ENCODE peak calls at places on chromosomes 4 and X, in nine cellular contexts. C is cardiac fibroblast; A is T-helper 17 cell; J is T-helper 1 cell; G is stimulated activated naive CD8-positive, alpha-beta T cell treated with anti-CD3 and anti-CD28 coated beads, Interleukin-15, Interleukin-2, amounts not matched to agents 100 U/mL and 50 U/mL, for 24 hours; W is M059J; R is activated CD8-positive, alpha-beta T cell treated with anti-CD3 and anti-CD28 coated beads for 36 hours; H is activated CD4-positive, alpha-beta T cell treated with anti-CD3 and anti-CD28 coated beads, Interleukin-2, amount 10 ng/mL, durations not matched to agents 7 days and 5 days; N is stimulated activated CD8-positive, alpha-beta memory T cell treated with anti-CD3 and anti-CD28 coated beads, Interleukin-15, amount 100 ng/mL, for 48 hours. B is an unnamed sample.

GRCh38 chrX:136261316-136261715 is 10.1 kb upstream of the MAP7D3 start:
- DNase-seq in C (no peak), A (no peak), J (no peak), G (no peak), W (no peak), R (no peak), H (no peak), N (no peak), B (no peak)

GRCh38 chrX:13000311-13000811 is 25.5 kb downstream of the TMSB4X start:
- DNase-seq in C (no peak), A (no peak), J (no peak), G (peak), W (no peak), R (peak), H (peak), N (no peak), B (no peak)

GRCh38 chr4:25180524-25181131 is 20.4 kb upstream of the SEPSECS start:
- DNase-seq in C (peak), A (no peak), J (no peak), G (peak), W (peak), R (peak), H (peak), N (no peak), B (peak)

GRCh38 chrX:68794486-68794885 is 34.3 kb upstream of the EFNB1 start:
- DNase-seq in C (no peak), A (no peak), J (no peak), G (no peak), W (no peak), R (no peak), H (no peak), N (no peak), B (no peak)

GRCh38 chrX:107574711-107575110 is 53.6 kb upstream of the PRPS1 start:
- DNase-seq in C (no peak), A (no peak), J (no peak), G (no peak), W (peak), R (no peak), H (no peak), N (no peak), B (no peak)

GRCh38 chr4:35684755-35685154 is 559.6 kb downstream of the ARAP2 start:
- DNase-seq in C (no peak), A (no peak), J (no peak), G (no peak), W (no peak), R (no peak), H (no peak), N (no peak), B (no peak)

GRCh38 chrX:41863343-41864203 is 59.8 kb downstream of the CASK start:
- DNase-seq in C (no peak), A (no peak), J (no peak), G (no peak), W (no peak), R (no peak), H (no peak), N (no peak), B (no peak)

GRCh38 chr4:173443121-173443520 is 44.2 kb upstream of the SCRG1 start:
- DNase-seq in C (no peak), A (no peak), J (no peak), G (no peak), W (no peak), R (no peak), H (no peak), N (no peak), B (no peak)